ENCODE peak calls at places on chromosome 1, in nine cellular contexts. Q is neural progenitor cell, Y is thyroid gland, M is cardiac muscle cell, F is aorta, H is WERI-Rb-1, J is AG04449, W is fibroblast of mammary gland, O is foreskin fibroblast. K is an unnamed sample.

GRCh38 chr1:21216835-21217811 is 40.4 kb upstream of the EIF4G3 start:
- DNase-seq in M (peak; percentile 61), O (no peak), Y (peak; percentile 55), W (peak; percentile 49), H (peak; percentile 72), J (no peak), F (peak; percentile 86), Q (peak; percentile 78), K (no peak)

GRCh38 chr1:214957330-214958137 is 125.0 kb upstream of the KCNK2 start:
- DNase-seq in Y (no peak), F (no peak), O (peak; percentile 99), Q (no peak), J (peak; percentile 99), W (peak; percentile 100), H (no peak), M (no peak), K (peak; percentile 99)

GRCh38 chr1:180155202-180155682 is 573 bp downstream of the QSOX1 start:
- DNase-seq in Q (peak; percentile 37), Y (peak; percentile 21), H (peak; percentile 28), J (no peak), F (no peak), M (no peak), O (no peak), W (no peak), K (no peak)

GRCh38 chr1:53688703-53689102 is 50.3 kb downstream of the GLIS1 start:
- DNase-seq in Q (no peak), J (no peak), H (no peak), F (no peak), Y (no peak), M (no peak), O (no peak), W (no peak), K (no peak)

GRCh38 chr1:174358344-174358743 is 89.4 kb upstream of the GPR52 start:
- DNase-seq in W (peak; percentile 34), Q (no peak), M (no peak), O (no peak), Y (no peak), H (no peak), F (no peak), J (no peak), K (no peak)

GRCh38 chr1:225467193-225468020 is 39.6 kb upstream of the LBR start:
- DNase-seq in Y (peak; percentile 30), H (no peak), W (no peak), M (no peak), J (no peak), O (no peak), F (peak; percentile 78), Q (no peak), K (no peak)

GRCh38 chr1:69167876-69168275 is 399.8 kb upstream of the LRRC7 start:
- DNase-seq in Y (no peak), H (no peak), W (peak; percentile 64), J (no peak), O (no peak), F (no peak), M (no peak), Q (no peak), K (no peak)

GRCh38 chr1:219092206-219092605 is 81.5 kb upstream of the LYPLAL1 start:
- DNase-seq in F (no peak), W (peak; percentile 83), Q (no peak), Y (no peak), O (peak; percentile 59), J (no peak), H (no peak), M (no peak), K (peak; percentile 30)

GRCh38 chr1:95117207-95118018 is at the start of gene TLCD4:
- DNase-seq in M (peak; percentile 90), O (peak; percentile 28), F (peak; percentile 88), Y (peak; percentile 68), Q (peak; percentile 89), J (no peak), H (peak; percentile 60), W (peak; percentile 11), K (no peak)

GRCh38 chr1:110986407-110986891 is 22.7 kb upstream of the LRIF1 start:
- DNase-seq in W (no peak), M (no peak), Y (no peak), F (no peak), J (no peak), H (no peak), O (no peak), Q (no peak), K (no peak)

DNA sequence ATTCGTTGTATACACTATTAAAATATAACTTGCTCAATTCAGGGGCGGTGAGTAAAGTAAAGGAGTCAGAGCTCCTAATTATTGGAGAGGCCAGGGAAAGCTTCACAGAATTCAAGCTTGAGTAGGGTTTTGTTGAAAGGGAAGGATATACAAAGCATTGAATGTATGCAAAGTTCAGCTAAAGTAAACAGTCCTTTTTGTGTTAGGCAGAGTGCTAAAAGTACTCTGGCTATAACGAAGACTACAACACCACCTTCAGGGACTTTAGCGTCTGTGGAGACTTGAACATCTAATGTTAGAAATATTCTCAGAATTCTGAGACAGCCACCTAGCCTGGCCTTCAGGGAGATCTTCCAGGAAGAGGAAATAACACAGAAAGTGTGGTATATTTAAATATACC is 1.1 kb downstream of the FALEC start:
- DNase-seq in O (no peak), W (peak; percentile 18), Y (no peak), J (no peak), Q (no peak), M (no peak), F (no peak), H (no peak), K (no peak)
- H3K4me3 ChIP-seq in O (peak overlapping the region; percentile 63), W (peak overlapping the region; percentile 61), Y (no peak overlapping the region), J (peak overlapping the region; percentile 69), Q (peak overlapping the region; percentile 66), M (peak overlapping the region; percentile 43), F (no peak overlapping the region), H (peak overlapping the region; percentile 56), K (no peak overlapping the region)

DNA sequence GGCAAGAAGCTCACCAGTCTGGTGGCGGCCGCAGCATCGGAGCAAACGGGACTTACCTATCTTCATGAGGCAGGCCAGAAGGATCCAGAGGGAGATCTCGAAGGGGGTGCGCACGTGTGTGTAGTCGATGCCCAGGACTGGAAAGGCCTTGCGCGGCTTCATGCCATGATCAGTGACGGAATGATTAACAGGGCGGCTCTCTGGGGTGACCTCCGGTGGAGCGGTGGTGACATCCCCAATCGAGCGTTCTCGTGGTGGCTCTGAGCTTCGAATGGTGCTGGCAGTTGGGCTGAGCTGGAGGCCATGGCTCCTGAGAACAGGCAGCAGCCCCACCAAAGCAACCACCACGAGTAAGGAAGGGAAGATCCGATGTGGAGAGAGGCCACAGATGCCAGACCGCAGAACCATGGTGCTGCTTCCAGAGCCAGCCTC is 982 bp downstream of the SLC9A1 start:
- DNase-seq in Q (no peak), M (no peak), J (no peak), O (no peak), F (no peak), H (no peak), Y (no peak), W (no peak), K (no peak)
- H3K4me3 ChIP-seq in Q (peak overlapping the region; percentile 71), M (peak overlapping the region; percentile 36), J (peak overlapping the region; percentile 66), O (peak overlapping the region; percentile 75), F (no peak overlapping the region), H (no peak overlapping the region), Y (peak overlapping the region; percentile 46), W (peak overlapping the region; percentile 60), K (peak overlapping the region; percentile 65)

GRCh38 chr1:91798241-91798648 is 87.7 kb downstream of the TGFBR3 start:
- DNase-seq in M (no peak), F (no peak), Q (no peak), W (peak; percentile 84), Y (no peak), H (no peak), O (peak; percentile 58), J (no peak), K (no peak)
- H3K4me3 ChIP-seq in M (no peak overlapping the region), F (no peak overlapping the region), Q (no peak overlapping the region), W (no peak overlapping the region), Y (no peak overlapping the region), H (no peak overlapping the region), O (no peak overlapping the region), J (no peak overlapping the region), K (no peak overlapping the region)

DNA sequence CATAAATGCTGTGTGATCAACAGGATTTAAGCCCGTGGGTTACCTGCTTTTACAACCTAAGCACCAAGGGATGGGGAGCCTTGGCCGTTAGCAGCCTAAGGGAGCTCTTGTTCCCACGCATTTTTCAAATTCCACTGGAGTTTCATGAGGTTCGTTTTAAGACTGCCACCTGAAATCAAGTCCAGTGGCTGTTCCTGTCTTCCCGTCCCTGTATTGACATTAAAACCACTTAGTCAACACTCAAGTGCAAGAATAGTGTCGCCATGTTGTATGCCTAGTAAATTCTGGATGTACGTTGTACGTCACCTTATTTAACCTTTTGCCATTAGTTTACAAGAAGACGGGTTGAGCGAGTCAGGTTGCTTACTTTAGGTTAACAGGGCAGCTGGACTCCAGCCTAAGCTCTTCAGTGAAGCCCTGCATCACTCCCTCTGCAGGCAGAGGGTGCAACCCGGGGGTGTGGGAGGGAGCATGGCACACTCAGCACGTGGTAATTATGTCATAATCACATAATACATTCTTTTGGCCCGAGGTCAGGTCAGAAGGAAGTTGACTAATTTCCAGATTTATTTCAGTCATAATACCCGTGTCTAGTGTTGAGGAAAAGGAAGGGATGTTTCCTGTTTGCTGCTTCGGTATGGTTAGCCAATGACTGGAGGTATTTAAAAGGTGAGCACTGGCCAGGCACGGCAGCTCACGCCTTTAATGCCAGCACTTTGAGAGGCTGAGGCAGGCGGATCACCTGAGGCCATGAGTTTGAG is 42.5 kb downstream of the CNST start:
- DNase-seq in Q (peak; percentile 35), J (peak; percentile 66), M (no peak), Y (peak; percentile 75), F (no peak), O (peak; percentile 96), W (peak; percentile 95), H (no peak), K (peak; percentile 82)
- H3K4me3 ChIP-seq in Q (no peak overlapping the region), J (no peak overlapping the region), M (no peak overlapping the region), Y (no peak overlapping the region), F (no peak overlapping the region), O (no peak overlapping the region), W (no peak overlapping the region), H (no peak overlapping the region), K (no peak overlapping the region)

DNA sequence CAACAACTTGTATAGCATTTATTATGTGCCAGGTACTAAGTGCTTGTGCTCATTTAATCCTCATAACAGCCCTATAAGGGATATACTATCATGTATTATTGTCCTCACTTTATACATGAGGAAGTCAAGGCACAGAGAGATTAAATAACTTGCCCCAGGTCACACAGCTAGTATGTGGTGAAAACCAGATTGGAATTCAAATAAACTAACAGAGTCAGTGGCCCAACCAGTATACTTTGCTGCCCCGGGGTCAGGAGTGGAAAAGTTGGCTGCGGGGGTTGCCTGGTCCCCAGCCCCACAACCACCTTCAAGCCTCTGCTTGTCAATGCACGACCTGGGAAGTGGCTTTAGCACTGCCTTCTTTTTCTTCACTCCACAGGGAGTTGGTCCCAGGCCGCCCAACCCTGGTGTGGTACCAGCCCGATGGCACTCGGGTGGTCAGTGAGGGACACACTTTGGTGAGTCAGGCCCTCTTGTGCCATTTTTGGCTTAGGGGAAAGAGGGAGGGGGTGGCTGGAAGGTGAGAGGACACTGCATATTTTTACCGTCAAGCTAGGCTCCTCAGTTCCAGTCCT is 2.5 kb downstream of the ADAM15 start:
- DNase-seq in W (no peak), Y (no peak), H (no peak), Q (no peak), F (no peak), O (no peak), M (no peak), J (no peak), K (no peak)
- H3K4me3 ChIP-seq in W (no peak overlapping the region), Y (no peak overlapping the region), H (no peak overlapping the region), Q (no peak overlapping the region), F (no peak overlapping the region), O (no peak overlapping the region), M (no peak overlapping the region), J (no peak overlapping the region), K (no peak overlapping the region)

GRCh38 chr1:154869351-154870116 is 547 bp downstream of the KCNN3 start:
- DNase-seq in J (no peak), H (no peak), W (peak; percentile 30), M (peak; percentile 83), F (peak; percentile 80), O (no peak), Y (peak; percentile 92), Q (peak; percentile 41), K (no peak)
- H3K4me3 ChIP-seq in J (peak overlapping the region; percentile 36), H (peak overlapping the region; percentile 4), W (no peak overlapping the region), M (peak overlapping the region; percentile 6), F (no peak overlapping the region), O (peak overlapping the region; percentile 33), Y (peak overlapping the region; percentile 38), Q (peak overlapping the region; percentile 44), K (peak overlapping the region; percentile 40)

K was measured in skeletal muscle cell.